ENCODE peak calls at places on chromosomes 5 and 9, in four cellular contexts. J is chondrocyte, H is AG09319, Z is GM13977. I is an unnamed sample.

GRCh38 chr9:133400292-133400691 is 17.5 kb downstream of the REXO4 start:
- DNase-seq in H (no peak), Z (no peak), J (no peak), I (no peak)

GRCh38 chr9:133460405-133461175 is 812 bp downstream of the CACFD1 start:
- DNase-seq in J (no peak), Z (peak), H (no peak), I (peak)

GRCh38 chr9:129752915-129753724 is at the start of gene PTGES:
- DNase-seq in H (peak), J (no peak), Z (peak), I (peak)

GRCh38 chr5:83983852-83984251 is 263.2 kb upstream of the HAPLN1 start:
- DNase-seq in Z (no peak), H (no peak), J (no peak), I (no peak)

GRCh38 chr5:139644001-139644456 is 4.1 kb upstream of the CXXC5 start:
- DNase-seq in J (peak), Z (peak), H (no peak), I (no peak)

GRCh38 chr9:121841771-121842611 is 190.6 kb downstream of the DAB2IP start:
- DNase-seq in Z (no peak), H (no peak), J (peak), I (no peak)

GRCh38 chr9:127309715-127310114 is 45.1 kb downstream of the GARNL3 start:
- DNase-seq in Z (no peak), J (no peak), H (no peak), I (no peak)

GRCh38 chr9:123237220-123237619 is 31.2 kb downstream of the STRBP start:
- DNase-seq in J (no peak), H (no peak), Z (no peak), I (no peak)

GRCh38 chr9:128416014-128416413 is 4.6 kb upstream of the CERCAM start:
- DNase-seq in J (no peak), H (no peak), Z (no peak), I (no peak)

GRCh38 chr9:132752877-132753592 is 82.8 kb downstream of the GTF3C4 start:
- DNase-seq in Z (no peak), H (no peak), J (peak), I (no peak)

GRCh38 chr9:70498866-70499265 is 84.4 kb upstream of the KLF9 start:
- DNase-seq in Z (no peak), H (no peak), J (no peak), I (no peak)

GRCh38 chr9:112601646-112602045 is 115.0 kb downstream of the KIAA1958 start:
- DNase-seq in Z (no peak), H (no peak), J (no peak), I (no peak)

GRCh38 chr5:136819526-136820302 is 454.4 kb upstream of the TRPC7 start:
- DNase-seq in J (no peak), Z (no peak), H (no peak), I (no peak)

GRCh38 chr5:109412981-109413402 is 3.2 kb upstream of the PJA2 start:
- DNase-seq in H (no peak), J (no peak), Z (no peak), I (no peak)

GRCh38 chr9:28810375-28811075 is 1237.2 kb upstream of the C9orf72 start:
- DNase-seq in H (no peak), J (no peak), Z (no peak), I (no peak)

DNA sequence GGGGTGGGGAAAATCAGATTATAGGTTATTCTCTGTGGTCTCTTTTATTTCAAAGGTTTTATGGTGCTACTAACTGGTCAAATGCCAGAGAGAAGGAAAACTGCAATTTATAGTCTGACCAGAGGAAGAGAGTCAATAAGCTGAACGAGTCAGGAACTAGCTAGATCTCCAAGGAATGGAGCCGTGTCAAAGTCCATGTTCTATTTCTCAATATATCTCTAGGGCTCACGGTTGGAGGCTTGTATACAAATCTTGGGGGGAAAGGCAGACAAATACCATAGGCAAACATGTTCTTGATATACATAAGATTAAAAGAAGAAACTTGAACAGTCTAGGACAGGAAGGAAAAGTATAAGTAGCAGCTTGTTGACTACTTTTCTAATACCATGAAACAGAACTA is 627.1 kb downstream of the PDE4D start:
- DNase-seq in J (no peak), H (no peak), Z (no peak), I (no peak)
- TF ChIP-seq CTCF in J (no peak), H (no peak), Z (no peak), I (no peak)

GRCh38 chr5:73027361-73027760 is 71.5 kb downstream of the FCHO2 start:
- DNase-seq in J (no peak), H (no peak), Z (no peak), I (no peak)
- TF ChIP-seq CTCF in J (peak), H (no peak), Z (no peak), I (no peak)

GRCh38 chr5:75053286-75054109 is 1.1 kb upstream of the GCNT4 start:
- DNase-seq in Z (peak), J (peak), H (no peak), I (no peak)
- TF ChIP-seq CTCF in Z (peak), J (peak), H (peak), I (no peak)

DNA sequence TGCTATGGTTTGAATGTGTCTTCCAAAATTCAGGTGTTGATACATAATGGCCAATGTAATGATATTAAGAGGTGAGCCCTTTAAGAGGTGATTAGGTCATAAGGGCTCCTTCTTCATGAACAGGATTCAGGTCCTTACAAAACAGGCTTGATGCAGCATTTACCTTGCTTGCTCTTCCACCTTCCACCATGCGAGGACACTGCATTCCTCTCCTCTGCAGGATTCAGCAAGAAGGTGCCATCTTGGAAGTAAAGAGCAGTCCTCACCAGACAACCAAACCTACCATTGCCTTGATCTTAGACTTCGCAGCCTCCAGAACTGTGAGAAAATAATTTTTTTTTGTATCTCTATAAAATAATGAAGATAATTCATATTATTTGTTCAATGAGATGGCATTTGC is 314.0 kb upstream of the SMARCA2 start:
- DNase-seq in J (no peak), Z (no peak), H (no peak), I (no peak)
- TF ChIP-seq CTCF in J (no peak), Z (no peak), H (no peak), I (no peak)

GRCh38 chr9:100167176-100167575 is 68.1 kb downstream of the INVS start:
- DNase-seq in H (no peak), J (no peak), Z (no peak), I (no peak)

GRCh38 chr9:100170556-100170955 is 71.5 kb downstream of the INVS start:
- DNase-seq in H (no peak), J (no peak), Z (no peak), I (no peak)

GRCh38 chr9:100170085-100170484 is 71.0 kb downstream of the INVS start:
- DNase-seq in Z (no peak), J (no peak), H (no peak), I (no peak)

GRCh38 chr9:100167912-100168775 is 69.1 kb downstream of the INVS start:
- DNase-seq in J (no peak), H (no peak), Z (no peak), I (no peak)
- TF ChIP-seq CTCF in J (no peak), H (no peak), Z (no peak), I (no peak)

GRCh38 chr5:78795757-78796156 is 147.2 kb upstream of the LHFPL2 start:
- DNase-seq in Z (peak), H (no peak), J (no peak), I (peak)

GRCh38 chr5:78797945-78798731 is 149.6 kb upstream of the LHFPL2 start:
- DNase-seq in Z (no peak), H (no peak), J (no peak), I (no peak)

GRCh38 chr5:78803386-78803785 is 154.8 kb upstream of the LHFPL2 start:
- DNase-seq in H (no peak), Z (no peak), J (no peak), I (no peak)

GRCh38 chr5:78801413-78801812 is 152.8 kb upstream of the LHFPL2 start:
- DNase-seq in J (no peak), Z (no peak), H (no peak), I (no peak)

GRCh38 chr5:78799254-78800017 is 150.9 kb upstream of the LHFPL2 start:
- DNase-seq in Z (no peak), H (no peak), J (no peak), I (no peak)
- TF ChIP-seq CTCF in Z (no peak), H (peak), J (peak), I (no peak)

GRCh38 chr5:97534166-97534565 is 351.1 kb upstream of the RIOK2 start:
- DNase-seq in Z (peak), J (no peak), H (peak), I (peak)
- TF ChIP-seq CTCF in Z (peak), J (peak), H (peak), I (peak)

DNA sequence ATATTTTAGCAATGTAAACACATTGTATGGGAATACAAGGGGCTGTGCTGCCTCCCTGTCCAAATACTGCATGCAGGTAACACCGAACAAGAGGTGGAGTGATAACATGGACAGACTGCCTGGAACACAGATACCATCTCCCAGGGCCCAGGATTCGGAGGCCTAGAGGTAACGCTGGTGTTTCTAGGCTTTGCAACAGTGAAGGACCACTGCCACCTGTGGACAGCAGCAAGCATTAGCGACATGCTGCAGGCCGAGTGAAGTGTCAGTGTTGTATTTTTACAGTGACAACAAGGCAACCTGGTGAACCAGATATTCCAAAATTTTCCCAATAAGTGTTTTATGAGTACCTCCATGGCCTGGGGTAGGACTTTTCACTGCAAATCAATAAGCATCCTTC is 379.2 kb downstream of the DMRT2 start:
- DNase-seq in H (no peak), Z (peak), J (no peak), I (no peak)
- TF ChIP-seq CTCF in H (peak), Z (peak), J (peak), I (peak)